ENCODE peak calls at places on chromosomes 16 and 17, in five cellular contexts. One of them, this sample, is unnamed.

GRCh38 chr17:78032166-78032565 is 73.7 kb downstream of the TNRC6C start:
- DNase-seq in adrenal gland: no peak
- DNase-seq in heart right ventricle: no peak
- DNase-seq in Caco-2: no peak
- DNase-seq in psoas muscle: no peak
- DNase-seq in this sample: no peak

GRCh38 chr17:69434164-69434579 is 19.7 kb downstream of the MAP2K6 start:
- DNase-seq in heart right ventricle: no peak
- DNase-seq in psoas muscle: no peak
- DNase-seq in Caco-2: no peak
- DNase-seq in adrenal gland: no peak
- DNase-seq in this sample: no peak

GRCh38 chr17:73956595-73957465 is 246.6 kb upstream of the RPL38 start:
- DNase-seq in heart right ventricle: peak
- DNase-seq in psoas muscle: no peak
- DNase-seq in Caco-2: peak
- DNase-seq in adrenal gland: peak
- DNase-seq in this sample: peak

GRCh38 chr17:27569884-27570577 is 61.0 kb upstream of the LGALS9 start:
- DNase-seq in heart right ventricle: no peak
- DNase-seq in Caco-2: peak
- DNase-seq in psoas muscle: peak
- DNase-seq in adrenal gland: no peak
- DNase-seq in this sample: no peak

GRCh38 chr17:78973792-78974520 is 5.8 kb downstream of the LGALS3BP start:
- DNase-seq in adrenal gland: no peak
- DNase-seq in psoas muscle: no peak
- DNase-seq in heart right ventricle: no peak
- DNase-seq in Caco-2: no peak
- DNase-seq in this sample: no peak

GRCh38 chr16:54930034-54930938 is at the start of gene IRX5:
- DNase-seq in adrenal gland: peak
- DNase-seq in Caco-2: peak
- DNase-seq in heart right ventricle: peak
- DNase-seq in psoas muscle: peak
- DNase-seq in this sample: peak

GRCh38 chr17:4818276-4818675 is 11.3 kb downstream of the PLD2 start:
- DNase-seq in psoas muscle: peak
- DNase-seq in Caco-2: no peak
- DNase-seq in adrenal gland: no peak
- DNase-seq in heart right ventricle: no peak
- DNase-seq in this sample: no peak

GRCh38 chr16:17602678-17603077 is 131.9 kb upstream of the XYLT1 start:
- DNase-seq in adrenal gland: no peak
- DNase-seq in heart right ventricle: no peak
- DNase-seq in psoas muscle: no peak
- DNase-seq in Caco-2: no peak
- DNase-seq in this sample: no peak

GRCh38 chr17:78010759-78011158 is 52.3 kb downstream of the TNRC6C start:
- DNase-seq in psoas muscle: no peak
- DNase-seq in adrenal gland: no peak
- DNase-seq in Caco-2: no peak
- DNase-seq in heart right ventricle: no peak
- DNase-seq in this sample: no peak

GRCh38 chr17:56656961-56657360 is 63.5 kb downstream of the NOG start:
- DNase-seq in heart right ventricle: no peak
- DNase-seq in Caco-2: no peak
- DNase-seq in adrenal gland: no peak
- DNase-seq in psoas muscle: no peak
- DNase-seq in this sample: no peak

GRCh38 chr16:1780677-1781072 is 1.7 kb downstream of the SPSB3 start:
- DNase-seq in Caco-2: no peak
- DNase-seq in heart right ventricle: no peak
- DNase-seq in psoas muscle: no peak
- DNase-seq in adrenal gland: no peak
- DNase-seq in this sample: no peak
- H3K4me3 ChIP-seq in Caco-2: no peak
- H3K4me3 ChIP-seq in heart right ventricle: no peak
- H3K4me3 ChIP-seq in psoas muscle: peak
- H3K4me3 ChIP-seq in adrenal gland: no peak
- H3K4me3 ChIP-seq in this sample: no peak

GRCh38 chr17:63932721-63933120 is 590 bp upstream of the CD79B start:
- DNase-seq in Caco-2: no peak
- DNase-seq in heart right ventricle: no peak
- DNase-seq in adrenal gland: no peak
- DNase-seq in psoas muscle: no peak
- DNase-seq in this sample: no peak

GRCh38 chr17:63929860-63930766 is 2.0 kb downstream of the CD79B start:
- DNase-seq in psoas muscle: peak
- DNase-seq in adrenal gland: no peak
- DNase-seq in heart right ventricle: no peak
- DNase-seq in Caco-2: no peak
- DNase-seq in this sample: no peak

GRCh38 chr17:63928966-63929695 is 3.0 kb downstream of the CD79B start:
- DNase-seq in psoas muscle: no peak
- DNase-seq in Caco-2: no peak
- DNase-seq in adrenal gland: no peak
- DNase-seq in heart right ventricle: no peak
- DNase-seq in this sample: no peak

GRCh38 chr17:63932008-63932561 is at the start of gene CD79B:
- DNase-seq in Caco-2: no peak
- DNase-seq in psoas muscle: peak
- DNase-seq in adrenal gland: no peak
- DNase-seq in heart right ventricle: no peak
- DNase-seq in this sample: no peak

DNA sequence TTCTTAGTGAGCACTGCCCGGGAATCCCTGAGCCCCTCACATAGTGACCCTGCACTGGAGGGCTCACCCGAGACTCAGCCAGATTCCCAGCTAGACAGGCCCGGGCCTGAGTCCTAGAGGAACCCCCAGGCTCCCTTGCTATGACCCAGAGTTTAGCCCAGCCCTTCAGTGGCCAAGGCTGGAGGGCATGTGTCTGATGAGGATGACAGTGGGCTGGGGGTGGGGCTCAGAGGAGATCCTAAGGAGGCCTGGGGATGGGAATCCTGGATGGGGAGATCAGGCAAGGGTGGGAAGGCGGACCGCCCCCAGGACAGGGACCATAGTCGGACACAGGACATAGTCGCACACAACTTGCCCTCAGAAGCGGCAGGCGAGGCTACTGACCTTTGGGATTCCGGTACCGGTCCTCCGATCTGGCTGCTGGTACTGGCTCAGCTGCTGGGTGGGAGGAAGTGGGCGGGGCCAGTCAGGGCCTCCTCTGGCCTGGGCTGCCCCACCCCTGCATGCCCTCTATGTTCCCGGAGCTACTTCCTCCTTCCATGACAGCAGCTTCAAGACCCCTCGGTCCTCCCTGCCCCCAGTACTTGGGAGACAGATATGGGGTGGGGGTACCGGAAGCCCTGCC is 1.1 kb downstream of the CD79B start:
- DNase-seq in heart right ventricle: peak
- DNase-seq in psoas muscle: peak
- DNase-seq in adrenal gland: peak
- DNase-seq in Caco-2: no peak
- DNase-seq in this sample: no peak
- H3K4me3 ChIP-seq in heart right ventricle: peak
- H3K4me3 ChIP-seq in psoas muscle: peak
- H3K4me3 ChIP-seq in adrenal gland: no peak
- H3K4me3 ChIP-seq in Caco-2: no peak
- H3K4me3 ChIP-seq in this sample: no peak

GRCh38 chr17:81198826-81199481 is 23.8 kb downstream of the CEP131 start:
- DNase-seq in adrenal gland: no peak
- DNase-seq in heart right ventricle: no peak
- DNase-seq in Caco-2: no peak
- DNase-seq in psoas muscle: no peak
- DNase-seq in this sample: no peak
- H3K4me3 ChIP-seq in adrenal gland: no peak
- H3K4me3 ChIP-seq in heart right ventricle: no peak
- H3K4me3 ChIP-seq in Caco-2: no peak
- H3K4me3 ChIP-seq in psoas muscle: no peak
- H3K4me3 ChIP-seq in this sample: no peak

GRCh38 chr17:2057130-2057713 is 2.3 kb downstream of the HIC1 start:
- DNase-seq in adrenal gland: no peak
- DNase-seq in heart right ventricle: no peak
- DNase-seq in Caco-2: no peak
- DNase-seq in psoas muscle: no peak
- DNase-seq in this sample: no peak
- H3K4me3 ChIP-seq in adrenal gland: no peak
- H3K4me3 ChIP-seq in heart right ventricle: peak
- H3K4me3 ChIP-seq in Caco-2: no peak
- H3K4me3 ChIP-seq in psoas muscle: peak
- H3K4me3 ChIP-seq in this sample: no peak